ENCODE peak calls at places on chromosomes 16 and 17, in ten cellular contexts. O is IMR-90, A is AG09309, Y is keratinocyte, P is BE2C, U is osteoblast, W is lung, N is testis, V is ascending aorta, D is AG04450. E is an unnamed sample.

GRCh38 chr16:67723151-67723915 is 4.2 kb upstream of the GFOD2 start:
- DNase-seq in D (peak), N (no peak), O (peak), V (no peak), Y (peak), W (no peak), U (peak), P (no peak), A (peak), E (peak)

GRCh38 chr17:8016632-8017424 is 14.4 kb downstream of the GUCY2D start:
- DNase-seq in N (peak), O (no peak), U (peak), D (no peak), P (peak), Y (no peak), A (no peak), W (peak), V (peak), E (no peak)

GRCh38 chr17:17395885-17396284 is 80.9 kb upstream of the MED9 start:
- DNase-seq in O (no peak), Y (no peak), N (no peak), P (no peak), A (no peak), V (no peak), U (peak), D (no peak), W (no peak), E (no peak)

GRCh38 chr17:82200743-82201497 is 11.7 kb downstream of the CCDC57 start:
- DNase-seq in Y (no peak), O (no peak), N (no peak), U (peak), A (no peak), D (no peak), V (no peak), W (no peak), P (no peak), E (no peak)

GRCh38 chr17:27802033-27802432 is 1.7 kb upstream of the NOS2 start:
- DNase-seq in V (no peak), A (no peak), U (no peak), D (no peak), N (no peak), W (no peak), P (no peak), O (no peak), Y (no peak), E (no peak)

GRCh38 chr16:2871926-2872325 is 11.1 kb upstream of the FLYWCH2 start:
- DNase-seq in W (no peak), A (no peak), D (no peak), P (no peak), Y (no peak), U (peak), O (no peak), N (no peak), V (no peak), E (no peak)

GRCh38 chr16:10741844-10742243 is 1.8 kb upstream of the NUBP1 start:
- DNase-seq in Y (no peak), A (no peak), P (peak), V (peak), O (peak), D (no peak), W (no peak), U (no peak), N (no peak), E (no peak)

GRCh38 chr17:33560165-33560564 is 267.1 kb upstream of the ASIC2 start:
- DNase-seq in V (no peak), D (no peak), U (no peak), A (no peak), Y (no peak), O (peak), P (no peak), N (no peak), W (no peak), E (no peak)

GRCh38 chr16:8583712-8584111 is 6.6 kb downstream of the TMEM114 start:
- DNase-seq in P (peak), V (no peak), A (no peak), O (no peak), Y (no peak), W (no peak), N (no peak), D (no peak), U (no peak), E (no peak)

GRCh38 chr17:21463204-21463661 is 87.1 kb downstream of the KCNJ12 start:
- DNase-seq in W (no peak), D (no peak), V (no peak), P (no peak), O (no peak), U (no peak), A (no peak), N (no peak), Y (no peak), E (no peak)

GRCh38 chr17:80845863-80846671 is 145.6 kb upstream of the CHMP6 start:
- DNase-seq in O (no peak), A (no peak), D (no peak), U (no peak), W (no peak), N (no peak), V (peak), Y (no peak), P (no peak), E (no peak)

DNA sequence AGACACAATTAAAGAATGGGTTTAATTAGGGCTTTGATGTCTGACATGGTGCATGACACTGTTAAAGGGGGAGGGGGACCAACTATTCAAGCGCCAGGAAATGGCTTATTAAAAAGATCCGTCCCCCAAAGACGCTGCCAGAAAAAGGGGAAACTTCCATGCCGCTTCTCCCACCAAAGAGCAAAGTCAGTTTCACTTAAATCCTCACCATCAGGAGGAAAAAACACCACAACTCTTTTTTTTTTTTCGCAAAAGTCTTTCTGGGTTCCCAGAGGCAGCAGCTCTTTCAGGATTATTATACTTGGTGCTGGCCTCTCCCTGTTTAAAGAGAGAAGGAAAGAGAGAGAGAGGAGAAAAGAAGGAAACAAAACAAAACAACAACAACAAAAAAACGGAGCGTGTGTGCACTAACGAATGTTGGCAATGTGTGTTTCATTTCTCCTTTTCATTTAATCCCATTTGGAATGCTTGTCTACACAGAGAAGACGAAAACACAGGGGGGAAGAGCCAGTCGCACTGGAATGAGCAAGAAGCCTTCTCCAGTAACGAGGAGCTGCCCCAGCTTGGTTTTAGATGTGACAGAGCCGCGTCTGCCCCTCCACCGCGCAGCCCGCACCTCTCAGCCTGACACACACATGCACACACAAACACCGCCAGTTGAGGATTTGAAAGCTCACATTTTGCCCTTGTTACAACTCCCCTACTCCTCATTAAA is 32.6 kb upstream of the AXIN2 start:
- DNase-seq in O (peak), P (no peak), Y (no peak), V (no peak), A (no peak), D (no peak), W (no peak), N (no peak), U (peak), E (no peak)
- H3K4me3 ChIP-seq in O (peak), P (no peak), Y (no peak), V (no peak), A (peak), D (peak), W (no peak), N (no peak), U (peak), E (peak)

GRCh38 chr17:56653877-56654276 is 60.4 kb downstream of the NOG start:
- DNase-seq in N (peak), Y (peak), O (peak), V (no peak), A (no peak), U (no peak), P (no peak), D (no peak), W (peak), E (peak)
- TF ChIP-seq CTCF in N (peak), Y (peak), O (peak), V (no peak), A (peak), U (peak), P (peak), D (peak), W (no peak), E (peak)

DNA sequence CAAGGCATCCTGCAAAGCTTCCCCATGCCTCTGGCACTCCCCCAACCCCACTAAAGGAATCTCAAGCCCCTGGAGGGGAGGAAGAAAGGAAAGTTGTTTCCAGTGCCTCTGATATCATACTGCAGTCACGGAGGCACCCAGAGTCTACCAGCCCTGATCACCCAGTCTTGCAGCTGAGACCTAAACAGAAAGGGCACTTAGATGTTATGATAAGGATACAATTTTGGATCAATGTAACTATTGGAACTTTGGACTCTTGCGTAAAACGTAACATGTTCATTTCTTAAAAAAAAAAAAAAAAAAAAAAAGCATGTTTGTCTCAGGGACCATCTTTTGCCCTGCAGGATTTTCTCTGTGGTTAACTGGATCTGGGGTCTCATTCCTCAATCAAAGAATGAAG is 52.4 kb upstream of the COX10 start:
- DNase-seq in O (no peak), D (no peak), U (no peak), N (no peak), V (no peak), A (no peak), P (no peak), W (no peak), Y (no peak), E (no peak)
- H3K4me3 ChIP-seq in O (no peak), D (no peak), U (no peak), N (no peak), V (no peak), A (no peak), P (no peak), W (no peak), Y (no peak), E (no peak)

GRCh38 chr16:78396046-78396445 is 296.6 kb downstream of the WWOX start:
- DNase-seq in V (no peak), N (no peak), U (no peak), P (no peak), D (no peak), Y (no peak), W (no peak), A (no peak), O (no peak), E (no peak)
- TF ChIP-seq CTCF in V (no peak), N (no peak), U (no peak), P (peak), D (peak), Y (no peak), W (no peak), A (no peak), O (no peak), E (peak)

DNA sequence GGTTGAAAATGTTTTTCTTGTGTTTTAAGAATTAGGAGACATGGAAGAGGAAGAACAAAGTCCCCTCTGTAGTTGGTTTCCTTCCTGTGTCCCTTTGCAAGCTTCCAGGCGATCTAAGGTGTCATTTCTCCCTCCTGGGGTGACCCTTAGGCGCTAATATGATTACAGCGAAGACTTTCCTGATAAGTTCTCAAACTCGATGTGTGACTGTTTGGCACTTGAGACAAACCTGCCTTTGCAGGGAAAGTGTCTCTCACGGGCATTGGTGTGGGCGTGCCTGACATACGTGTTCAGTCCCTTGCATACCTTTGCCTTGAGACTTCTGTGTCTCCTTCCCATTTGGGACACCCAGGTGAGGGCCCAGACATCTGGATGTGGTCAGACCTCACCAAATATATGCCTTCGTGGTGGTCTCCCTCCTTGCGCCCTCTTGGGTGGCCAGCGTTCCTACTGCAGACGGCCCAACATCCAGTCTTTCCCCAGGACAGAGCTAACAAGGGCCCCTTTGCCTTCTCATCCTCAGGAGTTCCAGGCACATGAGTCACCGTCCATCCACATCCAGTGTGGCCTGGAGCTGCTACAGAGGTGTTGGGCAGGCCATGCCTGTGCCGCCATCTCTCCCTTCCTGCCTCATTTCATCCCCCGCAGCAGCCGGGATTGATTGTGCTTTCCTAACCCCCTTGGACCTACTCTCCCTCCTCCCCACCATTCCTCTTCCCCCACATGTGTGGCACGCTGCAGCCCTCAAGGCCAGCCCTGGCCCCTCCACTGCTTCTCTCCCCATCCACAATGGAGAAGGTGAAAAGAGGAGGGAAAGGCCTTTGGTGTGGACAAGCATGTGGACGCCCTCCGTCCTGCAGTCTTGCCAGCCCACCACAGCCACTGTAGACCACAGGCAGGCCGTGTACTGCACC is 3.1 kb upstream of the JPT2 start:
- DNase-seq in Y (no peak), V (no peak), W (no peak), P (no peak), N (no peak), U (peak), A (no peak), D (peak), O (peak), E (no peak)
- H3K4me3 ChIP-seq in Y (no peak), V (no peak), W (no peak), P (no peak), N (no peak), U (no peak), A (no peak), D (no peak), O (no peak), E (no peak)

DNA sequence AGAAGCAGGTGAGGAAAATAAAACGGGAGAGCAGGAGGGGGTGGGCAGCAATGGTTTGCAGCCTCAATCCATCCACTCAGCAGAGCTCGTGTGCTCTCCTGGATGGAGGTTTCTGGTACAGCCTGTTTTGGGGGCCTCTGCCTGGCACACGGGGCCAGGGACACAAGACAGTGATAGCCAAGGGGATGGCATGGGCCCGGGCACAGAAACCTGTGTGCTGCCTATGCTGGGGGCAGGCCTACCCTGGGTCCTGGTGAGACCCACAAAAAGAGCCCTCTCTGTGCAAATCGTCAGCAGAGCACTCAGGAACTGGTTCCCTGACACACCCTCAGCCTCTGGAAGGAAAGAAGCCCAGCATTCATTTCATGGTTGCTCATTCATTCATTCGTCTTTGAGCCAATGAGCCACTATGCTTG is 121.6 kb downstream of the C16orf78 start:
- DNase-seq in N (no peak), Y (no peak), D (no peak), P (no peak), W (no peak), V (peak), A (no peak), O (no peak), U (no peak), E (no peak)
- TF ChIP-seq CTCF in N (no peak), Y (no peak), D (no peak), P (no peak), W (no peak), V (no peak), A (no peak), O (no peak), U (no peak), E (no peak)

GRCh38 chr16:1300664-1301476 is 8.6 kb upstream of the UBE2I start:
- DNase-seq in U (peak), V (peak), A (no peak), O (peak), D (no peak), W (peak), N (peak), P (peak), Y (no peak), E (no peak)
- H3K4me3 ChIP-seq in U (no peak), V (peak), A (peak), O (no peak), D (no peak), W (no peak), N (no peak), P (no peak), Y (no peak), E (peak)

GRCh38 chr16:30369938-30370443 is 303 bp downstream of the TBC1D10B start:
- DNase-seq in W (no peak), P (no peak), A (no peak), N (no peak), D (no peak), O (no peak), Y (no peak), V (no peak), U (no peak), E (no peak)
- TF ChIP-seq CTCF in W (no peak), P (no peak), A (no peak), N (peak), D (no peak), O (peak), Y (no peak), V (no peak), U (no peak), E (no peak)